ENCODE peak calls at places on chromosomes 12 and 14, in five cellular contexts. O is astrocyte of the cerebellum, K is fibroblast of lung, A is fibroblast of mammary gland, I is left ventricle myocardium inferior. J is an unnamed sample.

GRCh38 chr14:40697221-40697620 is 909.5 kb upstream of the LRFN5 start:
- DNase-seq in A (peak), I (no peak), K (no peak), O (no peak), J (no peak)

GRCh38 chr12:131599214-131600159 is 111.4 kb upstream of the SFSWAP start:
- DNase-seq in O (no peak), K (no peak), I (no peak), A (no peak), J (no peak)

GRCh38 chr12:98656289-98657101 is 11.4 kb downstream of the APAF1 start:
- DNase-seq in K (no peak), I (no peak), O (no peak), A (no peak), J (no peak)

GRCh38 chr12:52496054-52496453 is 3.0 kb upstream of the KRT6A start:
- DNase-seq in I (no peak), K (no peak), A (peak), O (no peak), J (no peak)

GRCh38 chr12:50927766-50928224 is 24.5 kb upstream of the HIGD1C start:
- DNase-seq in K (no peak), O (no peak), I (no peak), A (no peak), J (no peak)

GRCh38 chr12:14357496-14357895 is 8.0 kb upstream of the ATF7IP start:
- DNase-seq in A (no peak), K (no peak), O (no peak), I (no peak), J (no peak)

GRCh38 chr12:1611775-1612174 is 17.3 kb upstream of the WNT5B start:
- DNase-seq in K (peak), I (no peak), O (peak), A (peak), J (peak)

GRCh38 chr14:58760121-58760520 is 122.4 kb downstream of the DACT1 start:
- DNase-seq in O (no peak), K (no peak), I (no peak), A (no peak), J (no peak)

GRCh38 chr12:51217133-51217967 is 512 bp downstream of the POU6F1 start:
- DNase-seq in I (peak), A (peak), O (no peak), K (no peak), J (no peak)

GRCh38 chr14:56195727-56196126 is 77.5 kb downstream of the PELI2 start:
- DNase-seq in I (no peak), O (no peak), K (peak), A (peak), J (peak)

GRCh38 chr12:53252349-53252916 is 15.7 kb upstream of the ESPL1 start:
- DNase-seq in I (peak), K (no peak), A (peak), O (no peak), J (no peak)

GRCh38 chr12:50041962-50042361 is 15.4 kb upstream of the ASIC1 start:
- DNase-seq in A (no peak), O (no peak), I (no peak), K (no peak), J (no peak)

GRCh38 chr12:84653482-84653881 is 259.1 kb downstream of the SLC6A15 start:
- DNase-seq in A (no peak), I (no peak), K (no peak), O (no peak), J (no peak)

GRCh38 chr12:12779529-12779928 is 5.9 kb upstream of the APOLD1 start:
- DNase-seq in A (peak), I (no peak), K (peak), O (peak), J (peak)

GRCh38 chr12:113239811-113240331 is 18.6 kb downstream of the TPCN1 start:
- DNase-seq in I (peak), A (no peak), O (no peak), K (no peak), J (no peak)

GRCh38 chr12:67068204-67068731 is 200.9 kb upstream of the CAND1 start:
- DNase-seq in I (no peak), A (no peak), K (no peak), O (no peak), J (no peak)

GRCh38 chr12:117580718-117581062 is 219.3 kb upstream of the NOS1 start:
- DNase-seq in K (no peak), A (no peak), I (peak), O (no peak), J (no peak)

GRCh38 chr14:102280376-102280962 is 24.5 kb downstream of the MOK start:
- DNase-seq in I (no peak), O (peak), K (peak), A (peak), J (peak)

GRCh38 chr14:100065942-100066574 is 836 bp downstream of the EVL start:
- DNase-seq in O (no peak), I (no peak), A (peak), K (no peak), J (no peak)

GRCh38 chr14:94638330-94638729 is 26.1 kb downstream of the SERPINA3 start:
- DNase-seq in O (no peak), A (peak), I (no peak), K (no peak), J (no peak)

GRCh38 chr14:48771717-48772116 is 814.5 kb downstream of the RPS29 start:
- DNase-seq in A (no peak), O (peak), I (no peak), K (no peak), J (no peak)

GRCh38 chr12:82805812-82806497 is 119.2 kb downstream of the TMTC2 start:
- DNase-seq in A (peak), O (no peak), K (no peak), I (no peak), J (no peak)

GRCh38 chr12:107778383-107779015 is 4.0 kb downstream of the ASCL4 start:
- DNase-seq in K (no peak), O (no peak), A (no peak), I (no peak), J (no peak)

GRCh38 chr12:5102261-5102789 is 58.6 kb downstream of the KCNA5 start:
- DNase-seq in K (peak), O (no peak), A (peak), I (no peak), J (no peak)

GRCh38 chr12:64063121-64063520 is 159.0 kb downstream of the KICS2 start:
- DNase-seq in K (no peak), A (no peak), O (no peak), I (no peak), J (no peak)

GRCh38 chr14:104876251-104876699 is 11.2 kb downstream of the CEP170B start:
- DNase-seq in I (no peak), O (no peak), K (peak), A (peak), J (no peak)

GRCh38 chr14:81656811-81657210 is 123.2 kb upstream of the SEL1L start:
- DNase-seq in O (no peak), K (no peak), I (no peak), A (no peak), J (no peak)

GRCh38 chr12:102907918-102908317 is 9.1 kb downstream of the PAH start:
- DNase-seq in I (no peak), O (no peak), A (no peak), K (no peak), J (no peak)

GRCh38 chr14:76768201-76768656 is 7.0 kb downstream of the VASH1 start:
- DNase-seq in K (no peak), O (no peak), A (no peak), I (peak), J (no peak)

DNA sequence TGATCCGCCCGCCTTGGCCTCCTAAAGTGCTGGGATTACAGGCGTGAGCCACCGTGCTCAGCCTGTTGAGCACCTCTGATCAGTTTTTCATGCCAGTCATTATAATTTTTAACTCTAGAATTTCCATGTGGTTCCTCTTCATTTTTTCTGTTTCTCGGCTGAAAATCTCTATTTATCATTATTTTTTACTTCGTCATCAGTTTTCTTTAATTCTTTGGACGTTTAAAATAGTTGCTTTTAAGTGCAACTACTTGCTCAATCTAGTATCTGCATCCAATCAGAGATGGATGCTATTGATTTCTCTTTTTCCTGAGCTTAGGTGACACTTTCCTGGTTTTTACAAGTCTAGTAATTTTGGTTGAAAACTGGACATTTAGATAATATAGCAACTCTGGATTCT is 16.8 kb downstream of the MAPKAPK5 start:
- DNase-seq in I (no peak), O (no peak), A (no peak), K (no peak), J (no peak)
- H3K4me3 ChIP-seq in I (no peak), O (no peak), A (no peak), K (no peak), J (no peak)

DNA sequence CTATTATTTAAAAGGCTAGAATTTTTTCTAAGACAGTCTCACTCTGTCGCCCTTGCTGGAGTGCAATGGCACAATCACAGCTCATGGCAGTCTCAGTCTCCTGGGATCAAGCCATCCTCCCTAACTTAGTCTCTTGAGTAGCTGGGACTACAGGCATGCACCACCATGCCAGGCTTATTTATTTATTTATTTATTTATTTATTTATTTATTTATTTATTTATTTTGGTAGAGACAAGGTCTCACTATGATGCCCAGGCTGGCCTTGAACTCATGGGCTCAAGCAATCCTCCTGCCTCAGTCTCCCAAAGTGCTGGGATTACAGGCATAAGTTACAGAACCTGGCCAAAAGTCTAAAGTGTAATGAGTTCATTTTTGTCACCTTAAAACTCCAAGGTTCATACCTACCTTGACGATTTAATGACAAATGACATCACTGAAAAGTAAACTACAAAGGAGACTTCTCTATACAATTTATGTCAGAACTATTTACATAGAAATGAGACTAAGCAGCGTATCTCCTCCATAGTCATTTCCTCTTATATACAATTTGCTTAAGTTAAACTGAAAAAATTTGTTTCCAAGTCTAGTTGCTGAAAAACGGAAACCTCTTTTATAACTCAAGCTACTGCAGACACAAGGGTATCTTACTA is 78.2 kb downstream of the EPS8 start:
- DNase-seq in K (no peak), A (no peak), I (no peak), O (no peak), J (no peak)
- H3K4me3 ChIP-seq in K (no peak), A (no peak), I (no peak), O (no peak), J (no peak)

GRCh38 chr12:57740656-57741412 is 2.3 kb upstream of the AGAP2 start:
- DNase-seq in K (no peak), A (no peak), I (no peak), O (no peak), J (no peak)

GRCh38 chr12:57743769-57744168 is 1.1 kb upstream of the TSPAN31 start:
- DNase-seq in O (no peak), I (no peak), K (no peak), A (no peak), J (no peak)

GRCh38 chr12:57739387-57739786 is 845 bp upstream of the AGAP2 start:
- DNase-seq in I (no peak), O (no peak), K (no peak), A (no peak), J (no peak)

GRCh38 chr12:57739914-57740538 is 1.5 kb upstream of the AGAP2 start:
- DNase-seq in A (no peak), I (no peak), K (no peak), O (no peak), J (no peak)

DNA sequence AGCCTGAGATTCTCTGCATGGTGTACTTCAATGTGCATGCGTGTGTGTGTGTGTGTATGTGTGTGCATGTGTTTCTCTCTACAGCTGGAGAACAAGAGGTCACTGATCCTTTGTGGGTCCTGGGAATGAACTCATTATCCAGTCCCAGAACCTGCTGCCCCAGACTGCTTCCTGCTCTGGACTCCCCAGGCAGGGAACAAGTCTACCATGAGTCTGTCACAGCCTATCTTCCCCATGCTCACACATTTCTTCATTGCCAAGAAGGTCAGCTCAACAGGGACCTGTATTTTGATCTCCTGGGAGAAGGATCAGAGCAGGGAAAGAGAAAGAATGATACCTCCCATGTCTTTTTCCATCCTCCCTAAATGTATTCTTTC is 2.9 kb upstream of the AGAP2 start:
- DNase-seq in I (no peak), A (no peak), K (no peak), O (no peak), J (no peak)
- H3K4me3 ChIP-seq in I (peak), A (no peak), K (no peak), O (no peak), J (no peak)

GRCh38 chr12:55682087-55682796 is 25.5 kb downstream of the ITGA7 start:
- DNase-seq in A (no peak), O (no peak), I (no peak), K (no peak), J (no peak)
- H3K4me3 ChIP-seq in A (peak), O (no peak), I (peak), K (no peak), J (peak)